ENCODE peak calls at places on chromosomes 4 and X, in nine cellular contexts. Q, C, Z, R, J, F, V, G and E are unnamed samples.

GRCh38 chrX:38973327-38973726 is 172.1 kb downstream of the MID1IP1 start:
- DNase-seq in C (no peak), Z (peak; percentile 17), Q (peak; percentile 64), V (no peak), R (no peak), F (no peak), G (no peak), J (peak; percentile 7), E (no peak)

GRCh38 chr4:78634011-78634664 is 82.6 kb downstream of the ANXA3 start:
- DNase-seq in G (peak; percentile 47), Q (no peak), J (no peak), C (no peak), F (peak; percentile 95), Z (no peak), R (no peak), V (no peak), E (no peak)

GRCh38 chr4:138035781-138036258 is 206.3 kb downstream of the SLC7A11 start:
- DNase-seq in R (peak; percentile 73), Q (peak; percentile 79), Z (peak; percentile 81), V (peak; percentile 59), F (no peak), C (no peak), G (peak; percentile 47), J (peak; percentile 85), E (no peak)

GRCh38 chr4:172709376-172709775 is 459.2 kb upstream of the GALNT7 start:
- DNase-seq in Z (no peak), C (no peak), R (no peak), V (no peak), J (no peak), Q (no peak), F (no peak), G (no peak), E (no peak)

GRCh38 chr4:21888195-21888976 is 60.2 kb downstream of the KCNIP4 start:
- DNase-seq in R (peak; percentile 36), F (no peak), Z (peak; percentile 93), Q (peak; percentile 62), J (peak; percentile 94), V (no peak), C (no peak), G (peak; percentile 96), E (no peak)

GRCh38 chr4:156968479-156968984 is 3.1 kb downstream of the PDGFC start:
- DNase-seq in Z (peak; percentile 85), J (peak; percentile 92), V (peak; percentile 49), F (peak; percentile 44), R (peak; percentile 41), Q (peak; percentile 86), G (peak; percentile 78), C (no peak), E (peak; percentile 71)

GRCh38 chr4:98746530-98746929 is 88.1 kb upstream of the TSPAN5 start:
- DNase-seq in Z (peak; percentile 52), V (no peak), G (peak; percentile 28), C (no peak), F (no peak), J (peak; percentile 49), Q (no peak), R (no peak), E (no peak)

GRCh38 chr4:53012738-53013137 is 150.6 kb downstream of the RASL11B start:
- DNase-seq in J (peak; percentile 14), Q (peak; percentile 65), G (no peak), C (no peak), F (no peak), Z (peak; percentile 30), V (no peak), R (no peak), E (no peak)

GRCh38 chr4:81875962-81876650 is 404.4 kb upstream of the RASGEF1B start:
- DNase-seq in Z (no peak), F (no peak), R (no peak), V (no peak), J (no peak), G (no peak), C (no peak), Q (no peak), E (no peak)

GRCh38 chrX:10051866-10052265 is 84.7 kb downstream of the CLDN34 start:
- DNase-seq in C (no peak), V (no peak), R (no peak), Q (no peak), Z (no peak), J (no peak), F (peak; percentile 49), G (no peak), E (no peak)

GRCh38 chrX:20995829-20996228 is 378.4 kb upstream of the CNKSR2 start:
- DNase-seq in J (no peak), C (no peak), Z (no peak), G (no peak), V (no peak), F (no peak), Q (no peak), R (no peak), E (no peak)

GRCh38 chr4:105162123-105162796 is 15.6 kb downstream of the TET2 start:
- DNase-seq in Q (no peak), F (no peak), V (no peak), R (no peak), J (no peak), G (no peak), Z (no peak), C (no peak), E (no peak)

GRCh38 chrX:153761863-153762262 is 2.2 kb upstream of the PLXNB3 start:
- DNase-seq in Z (no peak), Q (no peak), C (no peak), J (no peak), V (no peak), F (no peak), R (no peak), G (no peak), E (no peak)

GRCh38 chr4:18695733-18696527 is 674.4 kb upstream of the LCORL start:
- DNase-seq in R (no peak), G (no peak), Z (no peak), V (no peak), C (no peak), F (no peak), Q (no peak), J (no peak), E (no peak)

GRCh38 chr4:107991945-107992625 is 2.4 kb downstream of the HADH start:
- DNase-seq in F (no peak), V (no peak), J (peak; percentile 19), Q (peak; percentile 90), R (no peak), Z (peak; percentile 15), G (peak; percentile 18), C (no peak), E (no peak)

GRCh38 chr4:7390366-7390765 is 44.4 kb downstream of the PSAPL1 start:
- DNase-seq in F (peak; percentile 6), C (no peak), J (no peak), Q (no peak), V (no peak), G (no peak), Z (no peak), R (no peak), E (no peak)

GRCh38 chr4:173076903-173077629 is 91.5 kb upstream of the GALNT7 start:
- DNase-seq in V (no peak), J (peak; percentile 18), R (peak; percentile 49), Q (no peak), C (no peak), G (peak; percentile 78), F (no peak), Z (peak; percentile 12), E (no peak)

GRCh38 chr4:129546531-129546930 is 450.6 kb downstream of the C4orf33 start:
- DNase-seq in Q (no peak), V (no peak), Z (no peak), J (no peak), F (no peak), R (no peak), G (no peak), C (no peak), E (no peak)

GRCh38 chr4:141417387-141417786 is 196.7 kb downstream of the ZNF330 start:
- DNase-seq in J (peak; percentile 69), R (no peak), V (no peak), Z (peak; percentile 73), G (peak; percentile 67), C (no peak), Q (no peak), F (no peak), E (no peak)

GRCh38 chr4:94623507-94623906 is 134.2 kb upstream of the BMPR1B start:
- DNase-seq in C (no peak), R (no peak), Z (no peak), V (no peak), G (no peak), Q (no peak), F (no peak), J (no peak), E (no peak)

GRCh38 chr4:94626942-94627341 is 130.8 kb upstream of the BMPR1B start:
- DNase-seq in Z (no peak), F (no peak), C (no peak), G (no peak), V (no peak), R (no peak), J (no peak), Q (no peak), E (no peak)

GRCh38 chr4:94621491-94622080 is 136.2 kb upstream of the BMPR1B start:
- DNase-seq in F (no peak), J (peak; percentile 73), G (no peak), Z (peak; percentile 61), Q (peak; percentile 65), C (no peak), R (peak; percentile 49), V (peak; percentile 48), E (no peak)
- TF ChIP-seq CTCF in F (peak; percentile 36), J (peak; percentile 67), G (peak; percentile 78), Z (peak; percentile 93), Q (peak; percentile 70), C (peak; percentile 62), R (peak; percentile 86), V (peak; percentile 75), E (peak; percentile 49)

GRCh38 chr4:47763279-47763678 is 74.6 kb downstream of the CORIN start:
- DNase-seq in R (no peak), Z (no peak), V (no peak), C (no peak), J (no peak), Q (no peak), F (no peak), G (no peak), E (no peak)

GRCh38 chr4:47762376-47763266 is 75.2 kb downstream of the CORIN start:
- DNase-seq in F (no peak), Z (no peak), V (no peak), C (no peak), Q (no peak), J (no peak), G (no peak), R (no peak), E (no peak)
- TF ChIP-seq CTCF in F (no peak), Z (no peak), V (no peak), C (no peak), Q (no peak), J (no peak), G (no peak), R (no peak), E (no peak)

DNA sequence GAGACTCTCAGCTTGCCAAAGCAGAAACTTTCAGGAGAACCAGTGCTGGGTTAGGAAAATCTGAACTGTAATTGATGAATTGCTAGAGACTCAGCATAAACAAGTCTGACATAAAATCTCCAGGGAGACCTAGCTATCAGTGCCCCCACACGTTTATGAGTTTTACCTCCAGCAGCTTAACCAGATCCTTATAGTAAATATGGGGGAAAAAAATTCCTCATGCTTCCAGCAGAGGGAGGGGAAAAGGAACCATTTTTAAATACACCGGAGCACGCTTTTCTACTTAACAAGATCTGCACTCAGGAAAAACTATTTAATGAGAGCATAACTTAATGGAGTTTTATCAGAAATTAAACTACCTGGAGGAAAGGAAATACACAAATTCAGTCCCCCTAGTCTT is 1040.7 kb upstream of the INTU start:
- DNase-seq in F (no peak), C (no peak), R (no peak), Z (peak; percentile 28), G (no peak), V (no peak), J (no peak), Q (peak; percentile 10), E (no peak)
- TF ChIP-seq CTCF in F (no peak), C (no peak), R (peak; percentile 12), Z (peak; percentile 39), G (peak; percentile 53), V (no peak), J (peak; percentile 27), Q (peak; percentile 30), E (no peak)

GRCh38 chr4:1092026-1092982 is 21.1 kb downstream of the RNF212 start:
- DNase-seq in V (no peak), Z (no peak), Q (no peak), J (no peak), C (peak; percentile 67), G (no peak), F (no peak), R (no peak), E (no peak)
- TF ChIP-seq CTCF in V (peak; percentile 8), Z (no peak), Q (peak; percentile 15), J (no peak), C (no peak), G (no peak), F (no peak), R (no peak), E (no peak)